ENCODE peak calls at places on chromosome 17, in eight cellular contexts. I is activated CD4-positive, alpha-beta T cell treated with anti-CD3 and anti-CD28 coated beads, Interleukin-2, amount 50 U/mL, for 4 hours; Q is stimulated activated CD4-positive, alpha-beta T cell treated with anti-CD3 and anti-CD28 coated beads, Interleukin-12 subunit alpha, Interleukin-12 subunit beta, amount 100 ng/mL, for 48 hours; C is lower lobe of right lung; S is Calu3; R is GM12892; F is astrocyte of the spinal cord; W is endothelial cell. Z is an unnamed sample.

GRCh38 chr17:33950061-33950460 is 305.0 kb upstream of the CCL2 start:
- DNase-seq in I (no peak), Q (no peak), C (no peak), S (no peak), R (no peak), F (no peak), W (no peak), Z (no peak)

GRCh38 chr17:82664701-82665182 is 16.5 kb upstream of the WDR45B start:
- DNase-seq in I (no peak), Q (no peak), C (peak; percentile 37), S (no peak), R (no peak), F (no peak), W (no peak), Z (no peak)

GRCh38 chr17:72295916-72296315 is 175.1 kb downstream of the SOX9 start:
- DNase-seq in I (no peak), Q (no peak), C (no peak), S (no peak), R (no peak), F (no peak), W (no peak), Z (no peak)

GRCh38 chr17:56973520-56973919 is 4.4 kb upstream of the SCPEP1 start:
- DNase-seq in I (no peak), Q (no peak), C (no peak), S (peak; percentile 43), R (no peak), F (no peak), W (no peak), Z (no peak)

GRCh38 chr17:61783556-61784304 is 79.6 kb downstream of the BRIP1 start:
- DNase-seq in I (no peak), Q (no peak), C (no peak), S (no peak), R (no peak), F (no peak), W (no peak), Z (no peak)

GRCh38 chr17:21286771-21287702 is 2.5 kb downstream of the MAP2K3 start:
- DNase-seq in I (no peak), Q (no peak), C (no peak), S (peak; percentile 57), R (no peak), F (no peak), W (no peak), Z (no peak)

GRCh38 chr17:48767263-48767774 is 38.8 kb upstream of the HOXB13 start:
- DNase-seq in I (no peak), Q (no peak), C (no peak), S (no peak), R (no peak), F (no peak), W (no peak), Z (no peak)

GRCh38 chr17:35192708-35193107 is 1.5 kb downstream of the SLC35G3 start:
- DNase-seq in I (no peak), Q (no peak), C (no peak), S (no peak), R (no peak), F (no peak), W (no peak), Z (no peak)

GRCh38 chr17:60087882-60088669 is 9.4 kb upstream of the HEATR6 start:
- DNase-seq in I (no peak), Q (no peak), C (no peak), S (no peak), R (no peak), F (peak; percentile 92), W (no peak), Z (peak; percentile 97)

GRCh38 chr17:77423589-77424451 is 283.1 kb downstream of the SEC14L1 start:
- DNase-seq in I (no peak), Q (no peak), C (no peak), S (no peak), R (no peak), F (peak; percentile 95), W (no peak), Z (peak; percentile 86)

GRCh38 chr17:20189322-20189721 is 180.2 kb downstream of the SPECC1 start:
- DNase-seq in I (no peak), Q (no peak), C (no peak), S (no peak), R (no peak), F (peak; percentile 50), W (no peak), Z (no peak)

GRCh38 chr17:77165577-77165976 is 24.8 kb downstream of the SEC14L1 start:
- DNase-seq in I (no peak), Q (no peak), C (no peak), S (no peak), R (no peak), F (no peak), W (no peak), Z (no peak)

GRCh38 chr17:28219771-28220170 is 99.2 kb upstream of the TMEM97 start:
- DNase-seq in I (no peak), Q (no peak), C (no peak), S (no peak), R (no peak), F (no peak), W (no peak), Z (no peak)

GRCh38 chr17:30950669-30951399 is 20.0 kb upstream of the RNF135 start:
- DNase-seq in I (no peak), Q (no peak), C (peak; percentile 77), S (peak; percentile 45), R (no peak), F (peak; percentile 45), W (no peak), Z (peak; percentile 96)

GRCh38 chr17:77503916-77504651 is 363.3 kb downstream of the SEC14L1 start:
- DNase-seq in I (no peak), Q (no peak), C (no peak), S (no peak), R (no peak), F (no peak), W (no peak), Z (no peak)

GRCh38 chr17:77607606-77608005 is 350.9 kb upstream of the TNRC6C start:
- DNase-seq in I (no peak), Q (no peak), C (no peak), S (no peak), R (no peak), F (no peak), W (no peak), Z (no peak)

GRCh38 chr17:45314761-45315549 is 1.9 kb downstream of the MAP3K14 start:
- DNase-seq in I (no peak), Q (no peak), C (no peak), S (peak; percentile 30), R (no peak), F (no peak), W (no peak), Z (peak; percentile 48)

GRCh38 chr17:37828313-37829124 is 83.7 kb upstream of the HNF1B start:
- DNase-seq in I (no peak), Q (no peak), C (no peak), S (no peak), R (no peak), F (no peak), W (no peak), Z (no peak)

GRCh38 chr17:16935241-16935663 is 36.7 kb downstream of the TNFRSF13B start:
- DNase-seq in I (no peak), Q (no peak), C (no peak), S (no peak), R (no peak), F (no peak), W (no peak), Z (no peak)

GRCh38 chr17:73500414-73500999 is 143.7 kb downstream of the SDK2 start:
- DNase-seq in I (no peak), Q (no peak), C (no peak), S (no peak), R (no peak), F (no peak), W (no peak), Z (no peak)

GRCh38 chr17:28501421-28502284 is 4.5 kb upstream of the FOXN1 start:
- DNase-seq in I (no peak), Q (no peak), C (no peak), S (no peak), R (no peak), F (no peak), W (no peak), Z (no peak)

GRCh38 chr17:82845163-82845807 is 5.5 kb upstream of the ZNF750 start:
- DNase-seq in I (no peak), Q (no peak), C (peak; percentile 73), S (no peak), R (no peak), F (peak; percentile 11), W (peak; percentile 39), Z (peak; percentile 74)

GRCh38 chr17:41500131-41500911 is 5.1 kb downstream of the KRT13 start:
- DNase-seq in I (no peak), Q (no peak), C (no peak), S (peak; percentile 66), R (no peak), F (peak; percentile 15), W (no peak), Z (peak; percentile 30)

GRCh38 chr17:80348551-80349436 is 66.2 kb upstream of the ENDOV start:
- DNase-seq in I (no peak), Q (no peak), C (no peak), S (no peak), R (no peak), F (no peak), W (no peak), Z (peak; percentile 15)

GRCh38 chr17:40645291-40645690 is 2.3 kb downstream of the SMARCE1 start:
- DNase-seq in I (no peak), Q (no peak), C (no peak), S (no peak), R (no peak), F (no peak), W (no peak), Z (no peak)

GRCh38 chr17:45364531-45365390 is 47.9 kb upstream of the MAP3K14 start:
- DNase-seq in I (no peak), Q (no peak), C (no peak), S (no peak), R (no peak), F (no peak), W (peak; percentile 32), Z (peak; percentile 63)

GRCh38 chr17:12053552-12053951 is 32.9 kb downstream of the MAP2K4 start:
- DNase-seq in I (no peak), Q (no peak), C (no peak), S (no peak), R (no peak), F (no peak), W (no peak), Z (peak; percentile 12)

GRCh38 chr17:57085448-57086068 is 512 bp downstream of the AKAP1 start:
- DNase-seq in I (peak; percentile 53), Q (peak; percentile 14), C (peak; percentile 77), S (peak; percentile 38), R (peak; percentile 53), F (peak; percentile 37), W (peak; percentile 66), Z (peak; percentile 44)

GRCh38 chr17:81651692-81652091 is 4.7 kb downstream of the PDE6G start:
- DNase-seq in I (no peak), Q (no peak), C (no peak), S (peak; percentile 63), R (no peak), F (peak; percentile 88), W (no peak), Z (peak; percentile 76)

GRCh38 chr17:69853533-69854262 is 221.3 kb upstream of the KCNJ16 start:
- DNase-seq in I (no peak), Q (no peak), C (no peak), S (no peak), R (no peak), F (no peak), W (no peak), Z (peak; percentile 64)

GRCh38 chr17:63500548-63501390 is 22.4 kb upstream of the KCNH6 start:
- DNase-seq in I (no peak), Q (no peak), C (no peak), S (no peak), R (no peak), F (no peak), W (no peak), Z (no peak)

GRCh38 chr17:60395508-60396065 is 3.7 kb upstream of the USP32 start:
- DNase-seq in I (no peak), Q (no peak), C (no peak), S (no peak), R (no peak), F (no peak), W (no peak), Z (no peak)

GRCh38 chr17:46109603-46110189 is 83.5 kb downstream of the KANSL1 start:
- DNase-seq in I (no peak), Q (no peak), C (no peak), S (no peak), R (no peak), F (no peak), W (no peak), Z (no peak)

GRCh38 chr17:32763855-32764439 is 113.0 kb downstream of the MYO1D start:
- DNase-seq in I (no peak), Q (no peak), C (no peak), S (no peak), R (no peak), F (no peak), W (no peak), Z (no peak)